ENCODE peak calls at places on chromosomes 13 and 19, in eight cellular contexts. Q is upper lobe of left lung, L is testis, G is Peyer's patch, C is gastrocnemius medialis, K is transverse colon, I is uterus, W is ovary. V is an unnamed sample. For H3K9me3, the result is how much of the 10 kb centered on the place peaks cover.

GRCh38 chr13:46996316-46996715 is 99.5 kb upstream of the HTR2A start:
- DNase-seq in G (no peak), Q (no peak), C (no peak), W (no peak), I (no peak), K (no peak), L (no peak), V (no peak)

GRCh38 chr19:1935484-1936208 is 5.3 kb upstream of the CSNK1G2 start:
- DNase-seq in Q (no peak), W (no peak), C (peak), G (no peak), L (peak), K (no peak), I (no peak), V (no peak)

GRCh38 chr13:29621841-29622240 is 26.4 kb upstream of the SLC7A1 start:
- DNase-seq in W (no peak), G (no peak), Q (peak), C (no peak), I (no peak), K (no peak), L (no peak), V (no peak)

GRCh38 chr13:60139272-60139671 is 24.5 kb downstream of the DIAPH3 start:
- DNase-seq in I (no peak), L (no peak), Q (no peak), G (no peak), C (no peak), K (no peak), W (no peak), V (no peak)

GRCh38 chr19:34096020-34096915 is 76.0 kb upstream of the LSM14A start:
- DNase-seq in I (no peak), W (no peak), Q (no peak), G (no peak), C (no peak), L (no peak), K (no peak), V (no peak)

GRCh38 chr13:106029901-106030300 is 505.6 kb downstream of the EFNB2 start:
- DNase-seq in Q (no peak), W (no peak), K (no peak), G (no peak), I (no peak), C (no peak), L (no peak), V (no peak)

GRCh38 chr19:16899566-16900075 is 10.8 kb downstream of the F2RL3 start:
- DNase-seq in C (no peak), Q (peak), K (peak), L (peak), W (no peak), G (peak), I (no peak), V (no peak)

GRCh38 chr13:40588101-40588500 is 78.3 kb downstream of the FOXO1 start:
- DNase-seq in K (no peak), L (no peak), W (no peak), G (no peak), Q (no peak), I (no peak), C (no peak), V (no peak)

GRCh38 chr13:75762066-75762937 is 126.2 kb downstream of the LMO7 start:
- DNase-seq in Q (no peak), C (no peak), K (no peak), I (no peak), G (peak), W (no peak), L (no peak), V (no peak)

GRCh38 chr19:36215276-36216171 is 618 bp downstream of the ZNF146 start:
- DNase-seq in W (no peak), I (no peak), G (no peak), C (no peak), L (no peak), Q (no peak), K (peak), V (no peak)

GRCh38 chr13:73228546-73228945 is 169.7 kb downstream of the KLF5 start:
- DNase-seq in Q (no peak), C (no peak), K (no peak), W (no peak), I (no peak), L (no peak), G (no peak), V (no peak)

GRCh38 chr13:87792878-87793277 is 121.7 kb downstream of the SLITRK5 start:
- DNase-seq in G (no peak), I (no peak), W (no peak), C (no peak), K (no peak), L (no peak), Q (peak), V (no peak)

GRCh38 chr13:75258159-75258782 is 223.7 kb downstream of the TBC1D4 start:
- DNase-seq in Q (no peak), W (no peak), L (no peak), C (no peak), K (no peak), I (no peak), G (no peak), V (no peak)

GRCh38 chr19:40646564-40647254 is 43.7 kb downstream of the NUMBL start:
- DNase-seq in I (no peak), K (no peak), W (peak), Q (no peak), C (no peak), L (no peak), G (no peak), V (no peak)

GRCh38 chr19:4922530-4923378 is 13.5 kb downstream of the UHRF1 start:
- DNase-seq in L (no peak), I (no peak), Q (no peak), G (no peak), W (no peak), C (no peak), K (no peak), V (no peak)

GRCh38 chr19:35206379-35206778 is 22.2 kb downstream of the FAM187B start:
- DNase-seq in W (no peak), K (peak), I (no peak), L (no peak), C (no peak), G (peak), Q (no peak), V (no peak)

GRCh38 chr19:7527516-7528191 is 5.2 kb downstream of the MCOLN1 start:
- DNase-seq in C (no peak), W (no peak), G (no peak), I (no peak), K (no peak), L (no peak), Q (peak), V (no peak)

GRCh38 chr13:49454388-49455015 is 10.4 kb downstream of the SETDB2 start:
- DNase-seq in G (no peak), W (no peak), I (no peak), K (no peak), C (no peak), Q (no peak), L (no peak), V (no peak)

GRCh38 chr19:13974073-13974472 is 21.8 kb downstream of the DCAF15 start:
- DNase-seq in I (no peak), K (no peak), G (peak), W (no peak), C (no peak), Q (no peak), L (peak), V (no peak)

GRCh38 chr19:56701895-56702294 is 30.3 kb upstream of the ZNF835 start:
- DNase-seq in L (no peak), W (no peak), K (no peak), Q (no peak), I (no peak), G (no peak), C (no peak), V (no peak)

DNA sequence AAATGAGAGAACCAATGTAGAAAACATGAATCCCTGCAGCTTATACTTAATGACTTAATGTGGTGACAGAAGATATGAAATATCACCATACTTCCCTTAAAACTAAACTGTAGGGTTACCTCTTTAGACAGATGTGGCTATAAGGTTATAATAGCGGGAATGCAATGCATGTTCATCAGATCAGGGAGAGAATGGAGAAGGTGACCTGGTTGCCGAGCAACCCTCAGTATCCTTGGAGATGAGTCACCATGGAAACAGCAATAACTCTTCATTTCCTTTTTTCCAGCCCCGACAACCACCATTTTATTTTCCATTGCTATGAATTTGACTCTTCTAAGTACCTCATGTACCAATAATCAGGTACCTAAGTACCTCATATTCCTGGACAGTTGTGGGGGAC is 28.0 kb upstream of the ZNF835 start:
- DNase-seq in K (no peak), L (no peak), G (no peak), C (no peak), Q (no peak), I (no peak), W (no peak), V (no peak)
- H3K9me3 ChIP-seq in K (under half), L (under half), G (under half), C (under half), Q (under half), I (under half), W (under half), V (under half)

GRCh38 chr19:3509566-3509989 is 3.5 kb downstream of the FZR1 start:
- DNase-seq in Q (peak), K (no peak), I (no peak), G (no peak), L (no peak), C (no peak), W (no peak), V (no peak)
- TF ChIP-seq POLR2A in Q (no peak), K (no peak), I (no peak), G (no peak), L (no peak), C (no peak), W (no peak), V (no peak)

GRCh38 chr19:31173991-31174390 is 175.2 kb downstream of the TSHZ3 start:
- DNase-seq in G (no peak), I (no peak), Q (no peak), W (no peak), L (no peak), K (no peak), C (no peak), V (no peak)
- H3K9me3 ChIP-seq in G (under half), I (under half), Q (under half), W (under half), L (under half), K (under half), C (under half), V (under half)

GRCh38 chr13:28248080-28248479 is 109.7 kb downstream of the PAN3 start:
- DNase-seq in C (no peak), K (no peak), I (no peak), W (no peak), Q (no peak), G (no peak), L (no peak), V (no peak)
- TF ChIP-seq POLR2A in C (no peak), K (no peak), I (no peak), W (no peak), Q (no peak), G (no peak), L (no peak), V (no peak)

GRCh38 chr19:56538761-56539263 is at the start of gene ZFP28:
- DNase-seq in I (peak), G (peak), K (peak), C (no peak), Q (peak), L (peak), W (no peak), V (peak)

GRCh38 chr19:56538254-56538760 is 441 bp upstream of the ZFP28 start:
- DNase-seq in L (peak), K (peak), G (peak), C (peak), I (peak), Q (peak), W (peak), V (peak)

GRCh38 chr19:56537442-56537841 is 1.3 kb upstream of the ZFP28 start:
- DNase-seq in L (no peak), K (no peak), C (no peak), W (no peak), G (no peak), I (no peak), Q (no peak), V (no peak)
- H3K9me3 ChIP-seq in L (under half), K (half or more), C (under half), W (under half), G (under half), I (under half), Q (under half), V (half or more)

GRCh38 chr19:55117636-55118391 is at the start of gene PPP1R12C:
- DNase-seq in I (peak), C (peak), L (peak), Q (peak), G (peak), W (peak), K (peak), V (peak)
- TF ChIP-seq POLR2A in I (peak), C (peak), L (no peak), Q (no peak), G (no peak), W (no peak), K (no peak), V (no peak)

GRCh38 chr19:50042363-50043024 is 16.7 kb downstream of the ZNF473 start:
- DNase-seq in Q (no peak), I (no peak), K (no peak), W (no peak), C (no peak), G (no peak), L (no peak), V (no peak)
- H3K9me3 ChIP-seq in Q (under half), I (half or more), K (under half), W (under half), C (under half), G (under half), L (under half), V (under half)

DNA sequence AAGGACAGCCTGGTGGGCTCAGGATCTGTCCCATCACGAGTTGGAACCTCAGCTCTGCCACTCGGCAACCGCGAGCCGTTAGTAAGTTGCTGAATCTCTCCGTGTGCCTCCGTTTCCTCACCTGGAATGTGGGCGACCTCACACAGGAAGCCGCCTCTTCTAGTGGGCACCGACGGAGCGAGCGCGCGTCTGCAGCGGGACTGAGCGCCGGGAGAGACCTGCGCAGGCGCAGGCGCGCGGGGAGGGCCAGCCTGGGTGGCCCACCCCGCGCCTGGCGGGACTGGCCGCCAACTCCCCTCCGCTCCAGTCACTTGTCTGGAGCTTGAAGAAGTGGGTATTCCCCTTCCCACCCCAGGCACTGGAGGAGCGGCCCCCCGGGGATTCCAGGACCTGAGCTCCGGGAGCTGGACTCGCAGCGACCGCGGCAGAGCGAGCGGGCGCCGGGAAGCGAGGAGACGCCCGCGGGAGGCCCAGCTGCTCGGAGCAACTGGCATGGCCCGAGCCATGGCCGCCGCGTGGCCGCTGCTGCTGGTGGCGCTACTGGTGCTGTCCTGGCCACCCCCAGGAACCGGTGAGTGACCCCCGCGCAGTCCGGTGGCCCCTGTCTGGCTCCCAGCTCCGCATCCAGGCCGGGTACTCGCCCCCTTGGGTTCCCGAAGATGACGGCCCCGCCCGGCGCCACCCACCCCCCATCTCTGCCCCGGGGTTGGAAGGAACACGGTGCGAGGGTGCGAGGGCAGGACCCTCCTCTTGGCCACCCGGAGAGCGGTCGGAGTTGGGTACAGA is at the start of gene PVR:
- DNase-seq in G (peak), K (peak), I (peak), C (peak), W (peak), Q (peak), L (peak), V (no peak)
- TF ChIP-seq POLR2A in G (peak), K (peak), I (peak), C (peak), W (peak), Q (peak), L (no peak), V (peak)